ENCODE peak calls at places on chromosomes 7 and 10, in four cellular contexts. One of them, this sample, is unnamed.

GRCh38 chr10:17001961-17002749 is 127.5 kb downstream of the CUBN start:
- DNase-seq in cardiac fibroblast: peak; percentile 98
- DNase-seq in adrenal gland: peak; percentile 31
- DNase-seq in A549: no peak
- DNase-seq in this sample: no peak

GRCh38 chr10:70694410-70695179 is 22.3 kb downstream of the ADAMTS14 start:
- DNase-seq in cardiac fibroblast: peak; percentile 56
- DNase-seq in adrenal gland: no peak
- DNase-seq in A549: no peak
- DNase-seq in this sample: no peak

GRCh38 chr7:84633-85020 is 107.7 kb upstream of the FAM20C start:
- DNase-seq in cardiac fibroblast: no peak
- DNase-seq in adrenal gland: no peak
- DNase-seq in A549: no peak
- DNase-seq in this sample: no peak

GRCh38 chr7:95104739-95105138 is 197.3 kb downstream of the PPP1R9A start:
- DNase-seq in cardiac fibroblast: peak; percentile 13
- DNase-seq in adrenal gland: peak; percentile 65
- DNase-seq in A549: no peak
- DNase-seq in this sample: no peak

GRCh38 chr10:7908541-7909210 is 90.4 kb downstream of the TAF3 start:
- DNase-seq in cardiac fibroblast: no peak
- DNase-seq in adrenal gland: peak; percentile 44
- DNase-seq in A549: no peak
- DNase-seq in this sample: no peak

GRCh38 chr7:109121599-109122300 is 552.1 kb downstream of the DNAJB9 start:
- DNase-seq in cardiac fibroblast: no peak
- DNase-seq in adrenal gland: no peak
- DNase-seq in A549: no peak
- DNase-seq in this sample: no peak

GRCh38 chr10:69080231-69080630 is 7.7 kb upstream of the SRGN start:
- DNase-seq in cardiac fibroblast: no peak
- DNase-seq in adrenal gland: no peak
- DNase-seq in A549: no peak
- DNase-seq in this sample: no peak

GRCh38 chr7:101891936-101892640 is 74.7 kb downstream of the CUX1 start:
- DNase-seq in cardiac fibroblast: peak; percentile 58
- DNase-seq in adrenal gland: no peak
- DNase-seq in A549: no peak
- DNase-seq in this sample: no peak

GRCh38 chr7:36506130-36506794 is 116.6 kb downstream of the ANLN start:
- DNase-seq in cardiac fibroblast: no peak
- DNase-seq in adrenal gland: no peak
- DNase-seq in A549: no peak
- DNase-seq in this sample: no peak

GRCh38 chr10:17088118-17088806 is 41.3 kb downstream of the CUBN start:
- DNase-seq in cardiac fibroblast: peak; percentile 81
- DNase-seq in adrenal gland: no peak
- DNase-seq in A549: peak; percentile 6
- DNase-seq in this sample: no peak

GRCh38 chr10:86970152-86970886 is 2.0 kb downstream of the ADIRF start:
- DNase-seq in cardiac fibroblast: peak; percentile 54
- DNase-seq in adrenal gland: peak; percentile 87
- DNase-seq in A549: no peak
- DNase-seq in this sample: no peak

GRCh38 chr7:51224811-51225581 is 91.6 kb downstream of the COBL start:
- DNase-seq in cardiac fibroblast: no peak
- DNase-seq in adrenal gland: peak; percentile 16
- DNase-seq in A549: peak; percentile 48
- DNase-seq in this sample: no peak

GRCh38 chr10:44374155-44374554 is 10.7 kb downstream of the CXCL12 start:
- DNase-seq in cardiac fibroblast: no peak
- DNase-seq in adrenal gland: no peak
- DNase-seq in A549: no peak
- DNase-seq in this sample: no peak

GRCh38 chr10:73117976-73118743 is 7.9 kb downstream of the NUDT13 start:
- DNase-seq in cardiac fibroblast: peak; percentile 65
- DNase-seq in adrenal gland: no peak
- DNase-seq in A549: no peak
- DNase-seq in this sample: no peak

GRCh38 chr7:4742051-4742573 is 33.3 kb upstream of the AP5Z1 start:
- DNase-seq in cardiac fibroblast: no peak
- DNase-seq in adrenal gland: no peak
- DNase-seq in A549: no peak
- DNase-seq in this sample: peak; percentile 26

GRCh38 chr10:61752111-61753011 is 89.6 kb downstream of the CABCOCO1 start:
- DNase-seq in cardiac fibroblast: peak; percentile 65
- DNase-seq in adrenal gland: peak; percentile 13
- DNase-seq in A549: no peak
- DNase-seq in this sample: no peak

GRCh38 chr10:78451592-78451991 is 417.9 kb downstream of the RPS24 start:
- DNase-seq in cardiac fibroblast: no peak
- DNase-seq in adrenal gland: no peak
- DNase-seq in A549: no peak
- DNase-seq in this sample: peak; percentile 91

GRCh38 chr7:74094224-74095095 is 10.9 kb downstream of the LIMK1 start:
- DNase-seq in cardiac fibroblast: peak; percentile 92
- DNase-seq in adrenal gland: peak; percentile 84
- DNase-seq in A549: peak; percentile 92
- DNase-seq in this sample: no peak
- TF ChIP-seq CTCF in cardiac fibroblast: no peak
- TF ChIP-seq CTCF in adrenal gland: no peak
- TF ChIP-seq CTCF in A549: no peak
- TF ChIP-seq CTCF in this sample: no peak

GRCh38 chr10:103917326-103918052 is 495 bp downstream of the STN1 start:
- DNase-seq in cardiac fibroblast: no peak
- DNase-seq in adrenal gland: peak; percentile 49
- DNase-seq in A549: peak; percentile 42
- DNase-seq in this sample: peak; percentile 27

GRCh38 chr10:103916901-103917300 is 1.1 kb downstream of the STN1 start:
- DNase-seq in cardiac fibroblast: no peak
- DNase-seq in adrenal gland: no peak
- DNase-seq in A549: no peak
- DNase-seq in this sample: no peak

GRCh38 chr10:103918053-103918846 is at the start of gene STN1:
- DNase-seq in cardiac fibroblast: peak; percentile 96
- DNase-seq in adrenal gland: peak; percentile 98
- DNase-seq in A549: peak; percentile 94
- DNase-seq in this sample: peak; percentile 95

GRCh38 chr10:103916254-103916653 is 1.7 kb downstream of the STN1 start:
- DNase-seq in cardiac fibroblast: peak; percentile 30
- DNase-seq in adrenal gland: no peak
- DNase-seq in A549: no peak
- DNase-seq in this sample: no peak

GRCh38 chr10:103915794-103916193 is 2.2 kb downstream of the STN1 start:
- DNase-seq in cardiac fibroblast: peak; percentile 35
- DNase-seq in adrenal gland: no peak
- DNase-seq in A549: no peak
- DNase-seq in this sample: no peak
- H3K4me3 ChIP-seq in cardiac fibroblast: peak overlapping the region; percentile 14
- H3K4me3 ChIP-seq in adrenal gland: no peak overlapping the region
- H3K4me3 ChIP-seq in A549: no peak overlapping the region
- H3K4me3 ChIP-seq in this sample: no peak overlapping the region

DNA sequence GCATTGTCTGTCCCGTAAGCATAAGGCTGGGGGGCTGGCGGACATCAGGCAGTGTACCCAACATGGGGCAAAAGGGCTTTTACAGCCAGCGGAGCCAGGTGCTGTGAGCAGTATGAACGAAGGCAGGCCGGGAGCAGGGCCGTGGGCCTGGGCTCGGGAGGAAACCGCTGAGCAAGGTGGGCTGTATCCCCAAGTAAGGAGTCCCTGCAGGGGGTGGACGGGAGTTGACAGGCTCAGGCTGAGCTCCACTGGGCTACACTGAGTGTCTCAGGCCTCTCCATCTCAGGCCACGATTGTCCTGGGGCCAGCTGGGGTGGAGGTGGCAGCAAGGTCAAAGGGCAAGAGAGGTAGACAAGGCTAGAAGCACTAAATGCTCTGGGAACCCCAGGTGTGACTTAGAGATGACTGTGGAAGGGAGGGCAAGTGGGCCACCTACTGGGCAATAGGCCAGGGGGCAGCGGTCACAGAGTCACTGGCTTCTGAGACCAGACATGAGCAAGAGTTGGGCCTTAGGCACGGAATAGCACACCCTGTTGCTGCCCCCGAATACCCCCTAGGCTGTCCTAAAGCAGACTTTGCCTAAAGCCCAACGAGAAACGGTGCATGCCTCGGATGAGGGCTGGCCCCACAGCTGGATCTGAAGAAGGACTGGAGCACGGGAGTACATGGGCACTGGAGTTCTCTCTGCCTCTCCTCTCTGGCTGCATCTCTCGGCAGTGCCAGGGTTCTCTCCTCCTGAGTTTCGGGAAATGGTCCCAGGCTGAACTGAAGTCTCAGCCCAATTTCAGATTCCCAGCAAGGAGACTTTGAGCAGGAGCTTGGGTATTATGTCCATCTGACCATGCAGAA is 10.8 kb upstream of the RAMP3 start:
- DNase-seq in cardiac fibroblast: no peak
- DNase-seq in adrenal gland: no peak
- DNase-seq in A549: no peak
- DNase-seq in this sample: peak; percentile 43
- TF ChIP-seq CTCF in cardiac fibroblast: no peak
- TF ChIP-seq CTCF in adrenal gland: no peak
- TF ChIP-seq CTCF in A549: no peak
- TF ChIP-seq CTCF in this sample: peak; percentile 73

GRCh38 chr10:27447540-27447939 is 56.6 kb upstream of the RAB18 start:
- DNase-seq in cardiac fibroblast: no peak
- DNase-seq in adrenal gland: no peak
- DNase-seq in A549: no peak
- DNase-seq in this sample: no peak

GRCh38 chr10:27449571-27449970 is 54.5 kb upstream of the RAB18 start:
- DNase-seq in cardiac fibroblast: no peak
- DNase-seq in adrenal gland: no peak
- DNase-seq in A549: no peak
- DNase-seq in this sample: no peak

GRCh38 chr10:27448926-27449325 is 55.2 kb upstream of the RAB18 start:
- DNase-seq in cardiac fibroblast: peak; percentile 41
- DNase-seq in adrenal gland: no peak
- DNase-seq in A549: no peak
- DNase-seq in this sample: no peak

GRCh38 chr10:27445070-27445469 is 59.0 kb upstream of the RAB18 start:
- DNase-seq in cardiac fibroblast: no peak
- DNase-seq in adrenal gland: no peak
- DNase-seq in A549: no peak
- DNase-seq in this sample: no peak

DNA sequence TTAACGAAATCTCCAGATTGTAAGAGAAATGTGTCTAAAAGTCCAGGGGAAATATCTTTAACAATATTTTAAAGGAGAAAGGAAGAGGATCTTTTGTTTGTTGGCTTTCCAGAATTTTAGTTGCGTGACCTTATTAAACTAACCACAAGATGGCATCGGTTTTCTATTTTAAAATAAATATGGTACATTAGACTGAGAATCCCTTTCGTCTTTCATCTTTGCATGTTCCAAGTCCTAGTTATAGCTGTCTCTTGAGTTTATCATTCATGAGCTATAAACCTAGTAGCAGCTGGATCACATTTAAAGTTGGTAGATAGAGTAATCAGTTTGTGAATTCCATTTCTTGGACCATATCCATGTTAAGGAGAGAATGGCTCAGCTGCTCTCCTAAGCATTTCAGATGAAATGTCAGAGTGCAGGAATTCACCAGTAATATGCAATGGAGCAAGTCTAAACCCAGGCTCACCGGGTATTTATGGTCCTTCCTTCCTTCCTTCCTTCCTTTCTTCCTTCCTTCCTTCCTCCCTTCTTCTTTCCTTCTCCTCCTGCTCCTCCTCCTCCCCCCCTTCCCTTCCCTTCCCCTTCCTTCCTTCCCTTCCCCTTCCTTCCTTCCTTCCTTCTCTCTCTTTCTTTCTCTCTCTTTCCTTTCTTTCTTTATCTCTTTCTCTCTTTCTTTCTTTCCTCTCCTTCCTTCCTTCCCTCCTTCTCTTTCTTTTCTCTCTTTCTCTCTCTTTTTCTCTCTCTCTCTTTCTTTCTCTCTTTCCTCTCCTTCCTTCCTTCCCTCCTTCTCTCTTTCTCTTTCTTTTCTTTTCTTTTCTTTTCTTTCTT is 57.8 kb upstream of the RAB18 start:
- DNase-seq in cardiac fibroblast: peak; percentile 57
- DNase-seq in adrenal gland: no peak
- DNase-seq in A549: peak; percentile 13
- DNase-seq in this sample: no peak
- H3K4me3 ChIP-seq in cardiac fibroblast: no peak overlapping the region
- H3K4me3 ChIP-seq in adrenal gland: no peak overlapping the region
- H3K4me3 ChIP-seq in A549: no peak overlapping the region
- H3K4me3 ChIP-seq in this sample: no peak overlapping the region

This sample was measured in WERI-Rb-1.